ENCODE peak calls at places on chromosomes 12 and 14, in four cellular contexts. P is endothelial cell; N is stimulated activated CD8-positive, alpha-beta memory T cell treated with anti-CD3 and anti-CD28 coated beads, Interleukin-12 subunit alpha, Interleukin-12 subunit beta, amount 100 ng/mL, for 4 hours; B is frontal cortex. L is an unnamed sample.

GRCh38 chr14:102071283-102071998 is 15.4 kb downstream of the HSP90AA1 start:
- DNase-seq in N (no peak), B (no peak), P (no peak), L (no peak)

GRCh38 chr14:57078054-57078453 is 190.7 kb downstream of the EXOC5 start:
- DNase-seq in B (no peak), P (no peak), N (no peak), L (no peak)

GRCh38 chr12:50517456-50518048 is 12.8 kb downstream of the DIP2B start:
- DNase-seq in B (no peak), P (no peak), N (no peak), L (no peak)

GRCh38 chr14:60981626-60982455 is 796 bp downstream of the SLC38A6 start:
- DNase-seq in P (no peak), B (no peak), N (no peak), L (no peak)

GRCh38 chr14:65810326-65810725 is 397.8 kb downstream of the FUT8 start:
- DNase-seq in N (no peak), P (peak; percentile 30), B (no peak), L (no peak)

GRCh38 chr12:14514154-14514842 is 53.4 kb downstream of the PLBD1 start:
- DNase-seq in B (no peak), N (no peak), P (no peak), L (no peak)

GRCh38 chr14:79540394-79540793 is 670.9 kb downstream of the DIO2 start:
- DNase-seq in N (no peak), P (no peak), B (no peak), L (no peak)

GRCh38 chr12:75437564-75437963 is 43.0 kb upstream of the GLIPR1 start:
- DNase-seq in P (no peak), B (no peak), N (no peak), L (no peak)

GRCh38 chr12:52837781-52838736 is 3.9 kb upstream of the KRT79 start:
- DNase-seq in B (no peak), N (no peak), P (no peak), L (no peak)

GRCh38 chr12:58803893-58804292 is 116.4 kb downstream of the LRIG3 start:
- DNase-seq in B (no peak), P (no peak), N (no peak), L (no peak)

GRCh38 chr12:111180830-111181726 is 187.8 kb downstream of the PHETA1 start:
- DNase-seq in P (no peak), N (no peak), B (peak; percentile 35), L (no peak)

GRCh38 chr14:56145965-56146364 is 27.8 kb downstream of the PELI2 start:
- DNase-seq in P (no peak), N (no peak), B (no peak), L (no peak)

L was measured in glutamatergic neuron.